ENCODE peak calls at places on chromosomes 13 and 19, in nine cellular contexts. V, C, L, T, U, I, X, Q and D are unnamed samples.

GRCh38 chr13:22993148-22993547 is 187.6 kb upstream of the SGCG start:
- DNase-seq in V (no peak), C (no peak), L (no peak), T (no peak), U (no peak), I (no peak), X (no peak), Q (no peak), D (no peak)

GRCh38 chr13:28161370-28161769 is 23.0 kb downstream of the PAN3 start:
- DNase-seq in V (no peak), C (no peak), L (no peak), T (no peak), U (no peak), I (peak; percentile 87), X (no peak), Q (peak; percentile 48), D (no peak)

GRCh38 chr19:10896851-10897526 is 25.6 kb downstream of the CARM1 start:
- DNase-seq in V (no peak), C (no peak), L (no peak), T (no peak), U (no peak), I (no peak), X (no peak), Q (no peak), D (no peak)

GRCh38 chr13:45209229-45209628 is 8.4 kb upstream of the KCTD4 start:
- DNase-seq in V (no peak), C (no peak), L (no peak), T (no peak), U (no peak), I (no peak), X (no peak), Q (no peak), D (no peak)

GRCh38 chr13:30618186-30618937 is 642 bp downstream of the USPL1 start:
- DNase-seq in V (no peak), C (peak; percentile 22), L (peak; percentile 58), T (no peak), U (no peak), I (no peak), X (peak; percentile 84), Q (peak; percentile 14), D (peak; percentile 9)

GRCh38 chr19:36456831-36457230 is 32.5 kb downstream of the ZNF566 start:
- DNase-seq in V (no peak), C (no peak), L (no peak), T (no peak), U (no peak), I (no peak), X (no peak), Q (no peak), D (no peak)

GRCh38 chr19:3366761-3367571 is 583 bp downstream of the NFIC start:
- DNase-seq in V (peak; percentile 66), C (peak; percentile 75), L (peak; percentile 81), T (peak; percentile 56), U (peak; percentile 86), I (no peak), X (peak; percentile 84), Q (peak; percentile 59), D (no peak)

GRCh38 chr13:99556867-99557443 is 55.7 kb downstream of the TM9SF2 start:
- DNase-seq in V (no peak), C (no peak), L (no peak), T (no peak), U (no peak), I (no peak), X (no peak), Q (no peak), D (no peak)

GRCh38 chr19:12163841-12164240 is 945 bp downstream of the ZNF136 start:
- DNase-seq in V (no peak), C (no peak), L (no peak), T (no peak), U (no peak), I (no peak), X (no peak), Q (no peak), D (no peak)

DNA sequence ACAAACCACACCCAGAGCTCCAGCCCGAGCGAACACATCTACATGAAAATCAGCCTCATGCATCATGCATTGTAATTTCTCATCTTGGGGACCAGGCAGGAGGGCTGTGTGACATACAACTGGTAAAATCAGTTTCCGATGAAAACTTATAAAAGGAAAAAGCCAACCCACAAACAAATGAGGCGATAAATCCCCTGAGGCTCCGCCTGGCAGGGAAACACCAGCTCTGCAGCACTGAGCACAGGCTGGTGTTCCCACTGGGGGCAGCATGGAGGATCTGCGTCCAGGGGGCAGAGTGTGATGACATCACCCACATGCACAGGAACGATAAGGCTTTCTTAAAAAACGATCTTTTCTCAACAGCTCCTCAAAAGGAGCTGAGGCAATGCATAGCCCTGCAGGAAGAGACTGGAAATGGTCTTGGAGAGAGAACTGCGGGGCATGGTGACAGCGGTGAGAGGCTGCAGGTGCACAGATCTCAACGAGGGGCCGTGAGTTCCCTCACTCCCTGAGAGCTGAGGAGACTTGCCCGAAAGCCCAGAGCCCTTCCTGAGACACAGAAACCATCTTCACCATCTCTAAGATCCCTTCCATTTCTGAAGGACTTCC is 24.6 kb downstream of the SH3GL1 start:
- DNase-seq in V (peak; percentile 81), C (no peak), L (no peak), T (no peak), U (no peak), I (peak; percentile 57), X (no peak), Q (no peak), D (no peak)
- H3K4me1 ChIP-seq in V (peaks cover 33% of the 10 kb centered on the region), C (peaks cover 100% of the 10 kb centered on the region), L (peaks cover 65% of the 10 kb centered on the region), T (peaks cover 94% of the 10 kb centered on the region), U (peaks cover 77% of the 10 kb centered on the region), I (peaks cover 13% of the 10 kb centered on the region), X (peaks cover 91% of the 10 kb centered on the region), Q (peaks cover 31% of the 10 kb centered on the region), D (peaks cover 54% of the 10 kb centered on the region)

DNA sequence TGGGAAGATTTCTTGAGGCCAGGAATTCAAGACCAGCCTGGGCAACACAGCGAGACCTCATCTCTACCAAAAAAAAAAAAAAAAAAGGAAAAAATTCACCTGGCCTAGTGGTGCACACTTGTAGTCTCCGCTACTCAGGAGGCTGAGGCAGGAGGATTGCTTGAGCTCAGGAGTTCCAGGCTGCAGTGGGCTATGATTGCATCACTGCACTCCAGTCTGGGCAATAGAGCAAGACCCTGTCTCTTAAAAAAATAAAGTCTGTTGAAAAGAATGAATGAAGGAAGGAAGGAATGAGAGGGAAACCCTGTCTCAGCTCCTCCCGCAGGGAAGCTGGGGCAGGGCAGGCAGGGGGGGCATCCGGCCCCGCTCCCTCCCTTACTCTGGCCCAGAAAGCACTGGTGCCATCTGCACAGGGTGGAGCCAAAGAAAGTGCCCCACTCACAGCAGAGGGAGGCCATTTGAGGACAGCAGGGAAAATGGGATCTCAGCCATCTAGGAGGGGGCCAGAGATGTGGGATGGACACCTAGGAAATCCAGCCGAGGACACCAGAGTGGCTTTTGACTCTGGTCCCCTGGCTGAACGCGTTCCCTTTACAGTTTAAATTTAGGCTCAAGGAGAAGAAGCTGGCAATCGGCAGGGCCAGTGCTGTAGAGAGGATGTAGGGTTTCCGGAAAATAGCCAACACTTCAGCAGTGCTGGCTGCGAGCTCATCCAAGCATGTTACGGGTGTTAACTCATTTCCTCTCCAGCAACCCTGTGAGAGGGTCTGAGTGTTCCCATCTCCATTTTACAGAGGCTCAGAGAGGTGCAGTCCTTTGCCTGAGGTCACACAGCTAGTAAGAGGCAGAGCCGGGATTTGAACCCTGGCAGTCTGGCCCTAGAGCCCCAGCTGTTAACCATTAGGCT is 3.6 kb upstream of the HPN start:
- DNase-seq in V (no peak), C (no peak), L (no peak), T (no peak), U (no peak), I (no peak), X (no peak), Q (no peak), D (no peak)
- H3K27me3 ChIP-seq in V (no peaks in the 10 kb centered on the region), C (no peaks in the 10 kb centered on the region), L (no peaks in the 10 kb centered on the region), T (no peaks in the 10 kb centered on the region), U (no peaks in the 10 kb centered on the region), I (no peaks in the 10 kb centered on the region), X (no peaks in the 10 kb centered on the region), Q (no peaks in the 10 kb centered on the region), D (no peaks in the 10 kb centered on the region)

DNA sequence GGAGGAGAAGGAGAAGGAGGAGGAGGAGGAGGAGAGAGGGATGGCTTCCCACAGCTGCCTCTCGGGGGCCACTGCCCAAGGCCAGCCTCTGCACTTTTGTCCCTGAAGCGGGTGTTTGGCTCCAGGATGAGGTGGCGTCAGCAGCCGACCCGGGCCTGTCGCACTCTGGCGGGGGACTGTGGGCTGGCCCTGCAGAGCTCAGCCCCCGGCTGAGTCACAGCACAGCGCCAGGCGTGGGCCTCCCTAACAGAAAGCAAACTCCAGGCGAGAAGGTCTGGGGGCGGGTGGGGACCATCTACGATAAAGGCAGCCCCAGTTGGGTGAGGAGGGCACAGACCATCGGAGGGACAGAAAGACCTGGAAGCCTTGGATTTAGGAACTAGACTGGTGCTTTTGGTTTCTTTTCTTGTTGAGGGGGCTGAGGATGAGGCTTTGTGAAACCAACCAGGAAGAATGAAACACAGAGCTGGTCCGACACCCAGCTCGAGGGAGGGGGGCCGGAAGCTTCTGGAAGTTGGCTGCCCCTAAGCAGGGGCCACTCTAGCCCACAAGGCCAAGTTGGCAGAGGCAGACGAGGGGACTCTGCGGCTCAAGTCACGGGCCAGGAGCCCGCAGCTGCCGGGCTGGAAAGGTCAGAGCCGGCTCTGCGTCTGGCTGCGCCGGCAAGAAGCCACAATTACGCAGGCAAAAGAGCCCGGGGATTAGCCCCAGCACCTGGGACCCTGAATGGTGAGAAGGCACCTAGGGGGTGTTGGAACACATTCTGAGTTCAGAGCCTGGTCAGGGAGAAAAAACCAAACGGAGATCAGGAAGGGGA is 18.2 kb downstream of the LSM4 start:
- DNase-seq in V (peak; percentile 90), C (peak; percentile 96), L (peak; percentile 73), T (peak; percentile 89), U (peak; percentile 92), I (no peak), X (peak; percentile 94), Q (peak; percentile 68), D (peak; percentile 79)
- H3K4me1 ChIP-seq in V (peaks cover 24% of the 10 kb centered on the region), C (peaks cover 58% of the 10 kb centered on the region), L (no peaks in the 10 kb centered on the region), T (peaks cover 78% of the 10 kb centered on the region), U (peaks cover 73% of the 10 kb centered on the region), I (peaks cover 11% of the 10 kb centered on the region), X (peaks cover 65% of the 10 kb centered on the region), Q (peaks cover 21% of the 10 kb centered on the region), D (peaks cover 64% of the 10 kb centered on the region)

DNA sequence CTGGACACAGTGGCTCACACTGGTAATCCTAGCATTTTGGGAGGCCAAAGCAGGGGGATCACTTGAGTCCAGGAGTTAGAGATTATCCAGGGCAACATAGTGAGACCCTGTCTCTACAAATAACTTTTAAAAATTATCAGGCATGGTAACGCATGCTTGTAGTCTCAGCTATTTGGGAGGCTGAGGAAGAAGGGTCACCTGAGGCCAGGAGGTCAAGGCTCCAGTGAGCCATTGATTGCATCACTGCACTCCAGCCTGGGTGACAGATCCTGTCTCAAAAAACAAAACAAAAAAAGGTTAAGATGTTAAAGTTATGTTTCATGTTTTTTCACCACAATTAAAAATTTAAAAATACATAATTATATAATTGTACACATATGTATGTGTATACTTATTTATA is 19.2 kb upstream of the DIAPH3 start:
- DNase-seq in V (no peak), C (no peak), L (no peak), T (no peak), U (no peak), I (no peak), X (no peak), Q (no peak), D (no peak)
- H3K27me3 ChIP-seq in V (no peaks in the 10 kb centered on the region), C (no peaks in the 10 kb centered on the region), L (no peaks in the 10 kb centered on the region), T (no peaks in the 10 kb centered on the region), U (no peaks in the 10 kb centered on the region), I (no peaks in the 10 kb centered on the region), X (no peaks in the 10 kb centered on the region), Q (no peaks in the 10 kb centered on the region), D (no peaks in the 10 kb centered on the region)

DNA sequence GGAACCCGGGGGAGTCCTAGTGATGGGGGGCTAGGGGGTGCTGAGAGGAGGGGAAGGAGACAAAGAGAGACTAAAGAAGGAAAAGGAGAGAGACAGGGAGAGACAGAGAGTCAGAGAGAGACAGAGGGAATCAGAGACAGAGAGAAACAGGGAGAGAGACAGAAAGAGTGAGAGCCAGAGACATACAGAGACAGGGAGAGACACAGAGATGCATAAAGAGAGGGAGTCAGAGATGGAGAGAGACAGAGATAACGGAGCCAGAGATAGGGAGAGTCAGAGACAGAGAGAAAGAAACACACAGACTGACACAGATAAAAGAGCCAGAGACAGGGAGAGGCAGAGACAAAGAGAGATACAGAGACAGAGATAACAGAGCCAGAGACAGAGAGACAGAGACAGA is 1.5 kb upstream of the TNFSF9 start:
- DNase-seq in V (no peak), C (no peak), L (no peak), T (no peak), U (no peak), I (no peak), X (no peak), Q (no peak), D (no peak)
- H3K4me1 ChIP-seq in V (no peaks in the 10 kb centered on the region), C (peaks cover 15% of the 10 kb centered on the region), L (no peaks in the 10 kb centered on the region), T (peaks cover 49% of the 10 kb centered on the region), U (peaks cover 40% of the 10 kb centered on the region), I (peaks cover 12% of the 10 kb centered on the region), X (peaks cover 6% of the 10 kb centered on the region), Q (peaks cover 5% of the 10 kb centered on the region), D (peaks cover 28% of the 10 kb centered on the region)